ENCODE peak calls at places on chromosomes 6 and 20, in ten cellular contexts. A, P, O, V, L, F, D, I, W and E are unnamed samples.
A peak's percentile ranks its signal among the peaks of the same experiment; 100 is the strongest.

GRCh38 chr20:6530254-6530653 is 237.2 kb upstream of the BMP2 start:
- DNase-seq in A (no peak), P (no peak), O (no peak), V (no peak), L (no peak), F (no peak), D (no peak), I (no peak), W (no peak), E (no peak)

GRCh38 chr6:157430834-157431233 is 49.8 kb downstream of the ZDHHC14 start:
- DNase-seq in A (no peak), P (no peak), O (no peak), V (no peak), L (no peak), F (no peak), D (no peak), I (no peak), W (no peak), E (no peak)

GRCh38 chr6:25961619-25962367 is 809 bp upstream of the TRIM38 start:
- DNase-seq in A (no peak), P (no peak), O (no peak), V (no peak), L (no peak), F (no peak), D (no peak), I (no peak), W (no peak), E (no peak)

GRCh38 chr6:33103776-33104175 is 28.0 kb downstream of the HLA-DPB1 start:
- DNase-seq in A (no peak), P (no peak), O (no peak), V (no peak), L (no peak), F (no peak), D (no peak), I (no peak), W (no peak), E (no peak)

GRCh38 chr20:63830821-63831593 is at the start of gene ZBTB46:
- DNase-seq in A (peak; percentile 77), P (peak; percentile 58), O (no peak), V (peak; percentile 98), L (peak; percentile 77), F (peak; percentile 71), D (no peak), I (no peak), W (no peak), E (no peak)

GRCh38 chr6:55875420-55875819 is at the start of gene BMP5:
- DNase-seq in A (no peak), P (no peak), O (no peak), V (no peak), L (no peak), F (no peak), D (no peak), I (no peak), W (no peak), E (no peak)

GRCh38 chr6:74410630-74411029 is 714.6 kb downstream of the CD109 start:
- DNase-seq in A (no peak), P (no peak), O (no peak), V (no peak), L (no peak), F (no peak), D (no peak), I (no peak), W (no peak), E (no peak)

GRCh38 chr20:35311409-35311808 is 19.2 kb upstream of the FAM83C start:
- DNase-seq in A (no peak), P (no peak), O (no peak), V (no peak), L (no peak), F (no peak), D (no peak), I (no peak), W (no peak), E (no peak)

GRCh38 chr6:37667050-37667814 is 30.5 kb downstream of the MDGA1 start:
- DNase-seq in A (no peak), P (no peak), O (no peak), V (no peak), L (peak; percentile 5), F (no peak), D (peak; percentile 69), I (no peak), W (no peak), E (no peak)

GRCh38 chr20:46928580-46929132 is 34.0 kb downstream of the EYA2 start:
- DNase-seq in A (no peak), P (peak; percentile 47), O (no peak), V (no peak), L (no peak), F (no peak), D (no peak), I (no peak), W (peak; percentile 60), E (no peak)

GRCh38 chr6:107132330-107132954 is 17.1 kb upstream of the BEND3 start:
- DNase-seq in A (peak; percentile 43), P (peak; percentile 48), O (no peak), V (peak; percentile 12), L (peak; percentile 44), F (peak; percentile 64), D (no peak), I (no peak), W (no peak), E (no peak)

GRCh38 chr6:163705923-163706322 is 291.4 kb downstream of the QKI start:
- DNase-seq in A (no peak), P (no peak), O (peak; percentile 61), V (no peak), L (no peak), F (no peak), D (no peak), I (no peak), W (no peak), E (no peak)

GRCh38 chr6:148768646-148769270 is 21.9 kb downstream of the UST start:
- DNase-seq in A (no peak), P (no peak), O (no peak), V (no peak), L (no peak), F (no peak), D (no peak), I (no peak), W (no peak), E (no peak)

GRCh38 chr6:144215402-144215931 is 65.2 kb downstream of the STX11 start:
- DNase-seq in A (peak; percentile 26), P (peak; percentile 12), O (no peak), V (no peak), L (no peak), F (peak; percentile 34), D (no peak), I (no peak), W (no peak), E (no peak)

GRCh38 chr6:144217264-144217663 is 66.9 kb downstream of the STX11 start:
- DNase-seq in A (no peak), P (peak; percentile 15), O (no peak), V (no peak), L (no peak), F (no peak), D (peak; percentile 9), I (no peak), W (no peak), E (no peak)

GRCh38 chr6:144215932-144216667 is 65.8 kb downstream of the STX11 start:
- DNase-seq in A (peak; percentile 93), P (peak; percentile 96), O (peak; percentile 91), V (peak; percentile 93), L (peak; percentile 90), F (peak; percentile 90), D (peak; percentile 95), I (peak; percentile 95), W (peak; percentile 95), E (peak; percentile 95)

GRCh38 chr6:144217797-144218196 is 67.3 kb upstream of the UTRN start:
- DNase-seq in A (no peak), P (no peak), O (no peak), V (no peak), L (no peak), F (no peak), D (no peak), I (no peak), W (no peak), E (no peak)

GRCh38 chr6:144216668-144217218 is 66.4 kb downstream of the STX11 start:
- DNase-seq in A (no peak), P (no peak), O (peak; percentile 80), V (no peak), L (peak; percentile 77), F (no peak), D (no peak), I (no peak), W (no peak), E (no peak)
- TF ChIP-seq CTCF in A (no peak), P (no peak), O (no peak), V (no peak), L (no peak), F (no peak), D (peak; percentile 35), I (no peak), W (no peak), E (no peak)

GRCh38 chr6:166485651-166486535 is 100.6 kb downstream of the RAMACL start:
- DNase-seq in A (peak; percentile 13), P (no peak), O (no peak), V (no peak), L (peak; percentile 16), F (no peak), D (no peak), I (no peak), W (no peak), E (no peak)
- TF ChIP-seq CTCF in A (no peak), P (no peak), O (no peak), V (no peak), L (no peak), F (peak; percentile 11), D (no peak), I (no peak), W (no peak), E (no peak)

DNA sequence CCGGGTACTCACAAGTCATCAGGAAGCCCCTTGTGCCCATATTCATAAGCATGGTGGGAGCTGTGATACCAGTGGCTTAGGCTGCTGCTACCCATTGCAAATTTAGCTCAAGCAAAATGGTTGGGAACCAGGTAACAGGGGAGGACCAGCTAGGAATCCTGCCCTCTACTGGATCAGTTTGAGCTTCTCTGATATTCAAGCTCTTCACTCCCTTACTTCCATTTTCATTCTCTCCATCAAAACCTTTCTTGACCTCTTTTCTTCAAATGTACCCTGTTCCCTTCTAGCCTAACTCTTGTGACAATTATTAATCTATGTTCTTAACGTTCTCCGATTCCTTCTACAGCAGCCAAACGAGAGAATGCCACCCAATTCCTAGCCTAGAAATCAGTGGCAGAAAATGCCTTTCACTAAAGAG is 9.7 kb downstream of the NOL7 start:
- DNase-seq in A (no peak), P (no peak), O (peak; percentile 43), V (peak; percentile 24), L (no peak), F (peak; percentile 28), D (peak; percentile 27), I (no peak), W (no peak), E (no peak)
- TF ChIP-seq CTCF in A (no peak), P (peak; percentile 49), O (peak; percentile 40), V (peak; percentile 33), L (peak; percentile 62), F (peak; percentile 79), D (peak; percentile 70), I (peak; percentile 42), W (no peak), E (no peak)

GRCh38 chr6:165231581-165232276 is 77.7 kb downstream of the C6orf118 start:
- DNase-seq in A (no peak), P (peak; percentile 12), O (no peak), V (peak; percentile 29), L (no peak), F (peak; percentile 15), D (peak; percentile 6), I (no peak), W (no peak), E (no peak)
- TF ChIP-seq CTCF in A (no peak), P (peak; percentile 50), O (no peak), V (peak; percentile 63), L (peak; percentile 52), F (peak; percentile 54), D (peak; percentile 68), I (no peak), W (no peak), E (no peak)

GRCh38 chr20:8082025-8082424 is 50.0 kb upstream of the PLCB1 start:
- DNase-seq in A (no peak), P (no peak), O (no peak), V (peak; percentile 21), L (no peak), F (no peak), D (peak; percentile 16), I (no peak), W (no peak), E (no peak)
- TF ChIP-seq CTCF in A (no peak), P (peak; percentile 20), O (peak; percentile 35), V (peak; percentile 43), L (peak; percentile 48), F (peak; percentile 63), D (peak; percentile 66), I (no peak), W (no peak), E (no peak)